ENCODE peak calls at places on chromosomes 13 and 19, in seven cellular contexts. K is mesendoderm; B is anterior cingulate cortex; N is naive thymus-derived CD8-positive, alpha-beta T cell; X is stomach; H is AG09319; I is central memory CD4-positive, alpha-beta T cell. E is an unnamed sample.

GRCh38 chr19:50377051-50377441 is 789 bp downstream of the NR1H2 start:
- DNase-seq in I (peak), X (peak), N (peak), K (peak), B (peak), H (no peak), E (no peak)

GRCh38 chr19:18366027-18366435 is 19.9 kb upstream of the GDF15 start:
- DNase-seq in I (no peak), K (no peak), X (no peak), N (no peak), B (no peak), H (no peak), E (peak)

GRCh38 chr19:9620842-9621155 is 233 bp downstream of the ZNF561 start:
- DNase-seq in N (no peak), I (no peak), K (no peak), B (no peak), X (no peak), H (no peak), E (no peak)

GRCh38 chr13:20131057-20131832 is 29.6 kb downstream of the GJA3 start:
- DNase-seq in X (no peak), K (no peak), H (no peak), B (no peak), I (no peak), N (no peak), E (no peak)

GRCh38 chr13:29935309-29935981 is 85.0 kb upstream of the UBL3 start:
- DNase-seq in B (no peak), K (no peak), N (peak), H (no peak), I (peak), X (peak), E (no peak)

GRCh38 chr19:48363500-48363809 is 285 bp downstream of the TMEM143 start:
- DNase-seq in H (no peak), N (no peak), K (no peak), B (peak), I (no peak), X (no peak), E (no peak)

GRCh38 chr13:75910591-75910990 is 274.5 kb downstream of the LMO7 start:
- DNase-seq in K (no peak), H (peak), I (no peak), X (no peak), N (no peak), B (no peak), E (no peak)

GRCh38 chr19:22595918-22596341 is 38.2 kb upstream of the ZNF492 start:
- DNase-seq in X (no peak), H (no peak), N (no peak), B (peak), I (no peak), K (no peak), E (no peak)

GRCh38 chr19:49570138-49570856 is 10.1 kb downstream of the NOSIP start:
- DNase-seq in X (peak), I (peak), H (peak), B (no peak), N (peak), K (peak), E (peak)

GRCh38 chr19:9075064-9075964 is 11.5 kb upstream of the OR1M1 start:
- DNase-seq in K (peak), N (no peak), I (no peak), X (peak), B (peak), H (peak), E (peak)

GRCh38 chr19:1361601-1362384 is 21.9 kb upstream of the NDUFS7 start:
- DNase-seq in X (no peak), N (no peak), H (no peak), K (no peak), I (no peak), B (no peak), E (peak)

GRCh38 chr13:43293986-43294880 is 270.8 kb downstream of the DNAJC15 start:
- DNase-seq in X (no peak), H (no peak), I (no peak), B (no peak), K (no peak), N (no peak), E (peak)

GRCh38 chr19:29714953-29715694 is at the start of gene C19orf12:
- DNase-seq in X (peak), N (peak), I (peak), B (peak), H (no peak), K (peak), E (peak)

GRCh38 chr13:30861836-30862467 is 44.1 kb upstream of the MEDAG start:
- DNase-seq in B (no peak), K (no peak), N (no peak), I (no peak), H (no peak), X (no peak), E (no peak)

GRCh38 chr13:73336789-73337188 is 278.0 kb downstream of the KLF5 start:
- DNase-seq in I (no peak), H (no peak), N (no peak), K (no peak), B (no peak), X (peak), E (no peak)

GRCh38 chr13:40120781-40121180 is 465.3 kb downstream of the COG6 start:
- DNase-seq in B (no peak), I (no peak), X (no peak), N (no peak), H (no peak), K (no peak), E (peak)

GRCh38 chr13:99281811-99282263 is 23.7 kb upstream of the GPR18 start:
- DNase-seq in N (peak), X (peak), H (no peak), I (peak), K (no peak), B (no peak), E (no peak)

GRCh38 chr19:6610934-6611370 is 20.0 kb upstream of the CD70 start:
- DNase-seq in X (no peak), H (peak), N (no peak), B (no peak), I (no peak), K (no peak), E (peak)

GRCh38 chr13:110920038-110920437 is 5.2 kb upstream of the ANKRD10 start:
- DNase-seq in N (no peak), X (peak), B (no peak), I (no peak), H (no peak), K (no peak), E (no peak)

E was measured in astrocyte.